ENCODE peak calls at places on chromosomes 6 and 20, in five cellular contexts. X, G, I, O and S are unnamed samples.

GRCh38 chr6:157269261-157269794 is 54.0 kb downstream of the TMEM242 start:
- ATAC-seq in X (peak; percentile 81), G (peak; percentile 73), I (no peak), O (no peak), S (no peak)

GRCh38 chr6:41785689-41786450 is 1.6 kb upstream of the TOMM6 start:
- ATAC-seq in X (peak; percentile 10), G (no peak), I (no peak), O (no peak), S (no peak)

GRCh38 chr6:118813795-118814194 is 80.2 kb upstream of the ASF1A start:
- ATAC-seq in X (no peak), G (no peak), I (peak; percentile 82), O (no peak), S (no peak)

GRCh38 chr6:132264101-132264500 is 137.2 kb downstream of the MOXD1 start:
- ATAC-seq in X (no peak), G (no peak), I (no peak), O (no peak), S (no peak)

GRCh38 chr6:42264146-42264851 is 46.6 kb upstream of the MRPS10 start:
- ATAC-seq in X (no peak), G (no peak), I (no peak), O (no peak), S (no peak)

GRCh38 chr6:32462609-32463008 is 22.9 kb downstream of the HLA-DRA start:
- ATAC-seq in X (no peak), G (no peak), I (peak; percentile 97), O (no peak), S (peak; percentile 95)

GRCh38 chr6:15929685-15930084 is 199.2 kb upstream of the MYLIP start:
- ATAC-seq in X (no peak), G (no peak), I (no peak), O (no peak), S (no peak)

GRCh38 chr6:80331522-80331921 is 225.1 kb downstream of the BCKDHB start:
- ATAC-seq in X (no peak), G (no peak), I (no peak), O (no peak), S (no peak)

GRCh38 chr6:44630125-44631028 is 242.9 kb downstream of the CDC5L start:
- ATAC-seq in X (peak; percentile 73), G (peak; percentile 61), I (peak; percentile 84), O (peak; percentile 67), S (no peak)

GRCh38 chr6:37717836-37718251 is 20.2 kb upstream of the MDGA1 start:
- ATAC-seq in X (peak; percentile 25), G (no peak), I (no peak), O (no peak), S (no peak)

GRCh38 chr6:8017276-8017701 is 46.9 kb downstream of the BLOC1S5 start:
- ATAC-seq in X (no peak), G (peak; percentile 67), I (peak; percentile 95), O (peak; percentile 68), S (peak; percentile 88)

GRCh38 chr6:149190228-149190831 is 127.2 kb upstream of the TAB2 start:
- ATAC-seq in X (no peak), G (no peak), I (peak; percentile 82), O (no peak), S (peak; percentile 76)

GRCh38 chr20:47949230-47949629 is 163.9 kb upstream of the SULF2 start:
- ATAC-seq in X (no peak), G (no peak), I (no peak), O (no peak), S (no peak)

GRCh38 chr20:59082077-59082740 is 39.6 kb upstream of the PRELID3B start:
- ATAC-seq in X (no peak), G (no peak), I (no peak), O (no peak), S (no peak)

GRCh38 chr6:83215131-83216047 is 22.2 kb downstream of the RWDD2A start:
- ATAC-seq in X (peak; percentile 95), G (peak; percentile 99), I (peak; percentile 94), O (peak; percentile 91), S (peak; percentile 85)

GRCh38 chr6:111666812-111667211 is 61.1 kb upstream of the TRAF3IP2 start:
- ATAC-seq in X (peak; percentile 5), G (peak; percentile 27), I (no peak), O (no peak), S (no peak)

GRCh38 chr20:37309941-37310590 is 20.6 kb downstream of the MANBAL start:
- ATAC-seq in X (peak; percentile 25), G (no peak), I (no peak), O (no peak), S (no peak)

GRCh38 chr6:101125380-101125971 is 244.3 kb upstream of the ASCC3 start:
- ATAC-seq in X (no peak), G (no peak), I (no peak), O (no peak), S (no peak)

GRCh38 chr20:58447733-58448391 is 58.8 kb downstream of the VAPB start:
- ATAC-seq in X (peak; percentile 68), G (peak; percentile 91), I (peak; percentile 70), O (peak; percentile 57), S (no peak)